ENCODE peak calls at places on chromosome 2, in nine cellular contexts. One of them, this sample, is unnamed.

GRCh38 chr2:134706587-134707329 is 12.0 kb downstream of the TMEM163 start:
- DNase-seq in body of pancreas: no peak
- DNase-seq in testis: no peak
- DNase-seq in A549: no peak
- DNase-seq in esophagus squamous epithelium: no peak
- DNase-seq in PC-3: peak
- DNase-seq in astrocyte: peak
- DNase-seq in K562: peak
- DNase-seq in brain microvascular endothelial cell: no peak
- DNase-seq in this sample: no peak

GRCh38 chr2:214014551-214015230 is 396.2 kb upstream of the VWC2L start:
- DNase-seq in body of pancreas: no peak
- DNase-seq in testis: no peak
- DNase-seq in A549: no peak
- DNase-seq in esophagus squamous epithelium: no peak
- DNase-seq in PC-3: peak
- DNase-seq in astrocyte: no peak
- DNase-seq in K562: no peak
- DNase-seq in brain microvascular endothelial cell: no peak
- DNase-seq in this sample: no peak

GRCh38 chr2:236972491-236973379 is 113.0 kb upstream of the COPS8 start:
- DNase-seq in body of pancreas: peak
- DNase-seq in testis: no peak
- DNase-seq in A549: peak
- DNase-seq in esophagus squamous epithelium: no peak
- DNase-seq in PC-3: peak
- DNase-seq in astrocyte: peak
- DNase-seq in K562: no peak
- DNase-seq in brain microvascular endothelial cell: peak
- DNase-seq in this sample: peak

GRCh38 chr2:35081001-35081628 is 1274.5 kb upstream of the CRIM1 start:
- DNase-seq in body of pancreas: no peak
- DNase-seq in testis: no peak
- DNase-seq in A549: peak
- DNase-seq in esophagus squamous epithelium: no peak
- DNase-seq in PC-3: peak
- DNase-seq in astrocyte: peak
- DNase-seq in K562: no peak
- DNase-seq in brain microvascular endothelial cell: no peak
- DNase-seq in this sample: no peak

GRCh38 chr2:68156419-68156818 is 1.3 kb upstream of the PNO1 start:
- DNase-seq in body of pancreas: no peak
- DNase-seq in testis: no peak
- DNase-seq in A549: no peak
- DNase-seq in esophagus squamous epithelium: no peak
- DNase-seq in PC-3: no peak
- DNase-seq in astrocyte: no peak
- DNase-seq in K562: no peak
- DNase-seq in brain microvascular endothelial cell: no peak
- DNase-seq in this sample: no peak

GRCh38 chr2:96533292-96534073 is 3.1 kb upstream of the ARID5A start:
- DNase-seq in body of pancreas: peak
- DNase-seq in testis: peak
- DNase-seq in A549: no peak
- DNase-seq in esophagus squamous epithelium: no peak
- DNase-seq in PC-3: peak
- DNase-seq in astrocyte: peak
- DNase-seq in K562: no peak
- DNase-seq in brain microvascular endothelial cell: no peak
- DNase-seq in this sample: no peak

GRCh38 chr2:158255257-158255656 is 153.6 kb downstream of the UPP2 start:
- DNase-seq in body of pancreas: no peak
- DNase-seq in testis: no peak
- DNase-seq in A549: no peak
- DNase-seq in esophagus squamous epithelium: no peak
- DNase-seq in PC-3: no peak
- DNase-seq in astrocyte: no peak
- DNase-seq in K562: no peak
- DNase-seq in brain microvascular endothelial cell: no peak
- DNase-seq in this sample: no peak

GRCh38 chr2:118481336-118481735 is 366.1 kb downstream of the EN1 start:
- DNase-seq in body of pancreas: no peak
- DNase-seq in testis: no peak
- DNase-seq in A549: no peak
- DNase-seq in esophagus squamous epithelium: no peak
- DNase-seq in PC-3: no peak
- DNase-seq in astrocyte: no peak
- DNase-seq in K562: no peak
- DNase-seq in brain microvascular endothelial cell: no peak
- DNase-seq in this sample: no peak

GRCh38 chr2:126771094-126771493 is 115.1 kb downstream of the GYPC start:
- DNase-seq in body of pancreas: no peak
- DNase-seq in testis: no peak
- DNase-seq in A549: no peak
- DNase-seq in esophagus squamous epithelium: no peak
- DNase-seq in PC-3: no peak
- DNase-seq in astrocyte: no peak
- DNase-seq in K562: no peak
- DNase-seq in brain microvascular endothelial cell: no peak
- DNase-seq in this sample: no peak

GRCh38 chr2:17813015-17813741 is 3.1 kb upstream of the MSGN1 start:
- DNase-seq in body of pancreas: no peak
- DNase-seq in testis: no peak
- DNase-seq in A549: no peak
- DNase-seq in esophagus squamous epithelium: no peak
- DNase-seq in PC-3: no peak
- DNase-seq in astrocyte: peak
- DNase-seq in K562: no peak
- DNase-seq in brain microvascular endothelial cell: peak
- DNase-seq in this sample: no peak

GRCh38 chr2:139909160-139909559 is 1129.0 kb upstream of the NXPH2 start:
- DNase-seq in body of pancreas: no peak
- DNase-seq in testis: no peak
- DNase-seq in A549: no peak
- DNase-seq in esophagus squamous epithelium: no peak
- DNase-seq in PC-3: no peak
- DNase-seq in astrocyte: no peak
- DNase-seq in K562: no peak
- DNase-seq in brain microvascular endothelial cell: no peak
- DNase-seq in this sample: peak

GRCh38 chr2:238097988-238098853 is 1.9 kb upstream of the ESPNL start:
- DNase-seq in body of pancreas: peak
- DNase-seq in testis: peak
- DNase-seq in A549: peak
- DNase-seq in esophagus squamous epithelium: no peak
- DNase-seq in PC-3: peak
- DNase-seq in astrocyte: peak
- DNase-seq in K562: peak
- DNase-seq in brain microvascular endothelial cell: no peak
- DNase-seq in this sample: peak

GRCh38 chr2:102489646-102490045 is 16.6 kb downstream of the SLC9A4 start:
- DNase-seq in body of pancreas: no peak
- DNase-seq in testis: no peak
- DNase-seq in A549: no peak
- DNase-seq in esophagus squamous epithelium: no peak
- DNase-seq in PC-3: peak
- DNase-seq in astrocyte: no peak
- DNase-seq in K562: no peak
- DNase-seq in brain microvascular endothelial cell: no peak
- DNase-seq in this sample: no peak

GRCh38 chr2:113848758-113849460 is 41.0 kb upstream of the ACTR3 start:
- DNase-seq in body of pancreas: no peak
- DNase-seq in testis: no peak
- DNase-seq in A549: peak
- DNase-seq in esophagus squamous epithelium: no peak
- DNase-seq in PC-3: peak
- DNase-seq in astrocyte: peak
- DNase-seq in K562: no peak
- DNase-seq in brain microvascular endothelial cell: no peak
- DNase-seq in this sample: peak

GRCh38 chr2:85439986-85440385 is 21.5 kb downstream of the SH2D6 start:
- DNase-seq in body of pancreas: no peak
- DNase-seq in testis: no peak
- DNase-seq in A549: no peak
- DNase-seq in esophagus squamous epithelium: no peak
- DNase-seq in PC-3: no peak
- DNase-seq in astrocyte: no peak
- DNase-seq in K562: no peak
- DNase-seq in brain microvascular endothelial cell: no peak
- DNase-seq in this sample: no peak

GRCh38 chr2:85437488-85438290 is 19.2 kb downstream of the SH2D6 start:
- DNase-seq in body of pancreas: peak
- DNase-seq in testis: peak
- DNase-seq in A549: peak
- DNase-seq in esophagus squamous epithelium: no peak
- DNase-seq in PC-3: peak
- DNase-seq in astrocyte: peak
- DNase-seq in K562: peak
- DNase-seq in brain microvascular endothelial cell: peak
- DNase-seq in this sample: peak

GRCh38 chr2:85439111-85439477 is 20.6 kb downstream of the SH2D6 start:
- DNase-seq in body of pancreas: no peak
- DNase-seq in testis: no peak
- DNase-seq in A549: no peak
- DNase-seq in esophagus squamous epithelium: no peak
- DNase-seq in PC-3: no peak
- DNase-seq in astrocyte: no peak
- DNase-seq in K562: no peak
- DNase-seq in brain microvascular endothelial cell: no peak
- DNase-seq in this sample: no peak

GRCh38 chr2:85436836-85437487 is 18.4 kb downstream of the SH2D6 start:
- DNase-seq in body of pancreas: no peak
- DNase-seq in testis: no peak
- DNase-seq in A549: no peak
- DNase-seq in esophagus squamous epithelium: no peak
- DNase-seq in PC-3: no peak
- DNase-seq in astrocyte: no peak
- DNase-seq in K562: no peak
- DNase-seq in brain microvascular endothelial cell: no peak
- DNase-seq in this sample: no peak

DNA sequence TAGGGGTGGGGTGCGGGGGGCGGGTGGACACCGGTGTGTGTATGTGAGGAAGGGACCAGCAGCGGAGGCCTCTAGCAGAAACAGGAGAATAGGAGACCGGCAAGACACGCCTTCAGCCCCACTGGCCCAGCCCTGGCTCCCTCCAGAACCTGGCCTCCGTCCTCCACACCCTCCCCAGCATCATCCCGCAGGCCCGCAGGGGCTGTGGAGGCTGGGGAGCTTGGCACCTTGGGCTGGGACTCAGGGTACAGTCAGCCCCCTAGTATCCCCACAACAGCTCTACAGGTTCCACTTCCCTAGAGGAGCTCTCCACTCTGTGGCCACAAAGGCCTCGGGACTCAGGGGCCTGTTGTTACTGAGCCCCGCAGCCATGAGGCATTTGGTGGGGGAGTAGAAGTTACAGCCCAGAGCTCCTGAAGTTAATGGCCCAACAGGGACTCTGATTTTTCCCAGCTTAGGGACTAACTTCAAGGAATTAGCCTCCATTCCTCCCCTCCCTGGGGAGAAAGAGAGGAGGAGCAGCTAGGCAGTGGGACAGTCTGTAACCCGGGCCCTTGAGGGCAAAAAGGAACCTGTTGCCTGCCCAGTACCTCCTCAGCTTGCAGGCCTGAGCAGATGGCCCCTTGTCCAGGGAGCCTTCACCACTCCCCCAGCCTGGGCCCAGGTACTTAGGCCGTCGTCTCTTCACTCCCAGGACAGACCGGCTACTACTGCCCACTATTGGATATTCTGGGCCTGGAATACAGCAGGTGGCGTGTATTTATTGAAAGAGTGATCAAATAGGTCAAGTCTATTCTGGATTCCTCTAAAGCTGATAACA is 20.0 kb downstream of the SH2D6 start:
- DNase-seq in body of pancreas: peak
- DNase-seq in testis: no peak
- DNase-seq in A549: no peak
- DNase-seq in esophagus squamous epithelium: no peak
- DNase-seq in PC-3: no peak
- DNase-seq in astrocyte: no peak
- DNase-seq in K562: no peak
- DNase-seq in brain microvascular endothelial cell: no peak
- DNase-seq in this sample: no peak
- TF ChIP-seq CTCF in body of pancreas: peak
- TF ChIP-seq CTCF in testis: no peak
- TF ChIP-seq CTCF in A549: no peak
- TF ChIP-seq CTCF in esophagus squamous epithelium: no peak
- TF ChIP-seq CTCF in PC-3: no peak
- TF ChIP-seq CTCF in astrocyte: no peak
- TF ChIP-seq CTCF in K562: peak
- TF ChIP-seq CTCF in brain microvascular endothelial cell: no peak
- TF ChIP-seq CTCF in this sample: no peak

DNA sequence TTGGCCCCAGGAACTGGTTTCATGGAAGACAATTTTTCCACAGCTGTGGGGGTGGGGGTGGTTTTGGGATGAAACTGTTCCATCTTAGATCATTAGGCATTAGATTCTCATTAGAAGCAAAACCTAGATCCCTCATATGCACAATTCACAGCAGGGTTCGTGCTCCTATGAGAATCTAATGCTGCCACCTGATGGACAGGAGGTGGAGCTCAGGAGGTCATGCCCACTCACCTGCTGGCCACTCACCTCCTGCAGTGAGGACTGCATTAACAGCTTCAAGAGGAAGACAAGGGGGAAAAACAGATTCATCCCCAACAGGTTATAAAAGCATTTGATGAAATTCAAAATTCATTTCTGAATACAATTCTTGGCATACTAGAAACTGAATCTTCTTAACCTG is 38.5 kb downstream of the THAP4 start:
- DNase-seq in body of pancreas: peak
- DNase-seq in testis: no peak
- DNase-seq in A549: peak
- DNase-seq in esophagus squamous epithelium: no peak
- DNase-seq in PC-3: peak
- DNase-seq in astrocyte: no peak
- DNase-seq in K562: no peak
- DNase-seq in brain microvascular endothelial cell: no peak
- DNase-seq in this sample: no peak
- TF ChIP-seq CTCF in body of pancreas: peak
- TF ChIP-seq CTCF in testis: no peak
- TF ChIP-seq CTCF in A549: peak
- TF ChIP-seq CTCF in esophagus squamous epithelium: no peak
- TF ChIP-seq CTCF in PC-3: peak
- TF ChIP-seq CTCF in astrocyte: no peak
- TF ChIP-seq CTCF in K562: peak
- TF ChIP-seq CTCF in brain microvascular endothelial cell: peak
- TF ChIP-seq CTCF in this sample: peak

GRCh38 chr2:10900216-10901109 is 11.3 kb upstream of the KCNF1 start:
- DNase-seq in body of pancreas: peak
- DNase-seq in testis: no peak
- DNase-seq in A549: peak
- DNase-seq in esophagus squamous epithelium: no peak
- DNase-seq in PC-3: peak
- DNase-seq in astrocyte: no peak
- DNase-seq in K562: peak
- DNase-seq in brain microvascular endothelial cell: no peak
- DNase-seq in this sample: no peak
- TF ChIP-seq CTCF in body of pancreas: no peak
- TF ChIP-seq CTCF in testis: no peak
- TF ChIP-seq CTCF in A549: peak
- TF ChIP-seq CTCF in esophagus squamous epithelium: no peak
- TF ChIP-seq CTCF in PC-3: peak
- TF ChIP-seq CTCF in astrocyte: no peak
- TF ChIP-seq CTCF in K562: peak
- TF ChIP-seq CTCF in brain microvascular endothelial cell: peak
- TF ChIP-seq CTCF in this sample: peak

GRCh38 chr2:58448065-58448507 is 207.0 kb upstream of the FANCL start:
- DNase-seq in body of pancreas: peak
- DNase-seq in testis: peak
- DNase-seq in A549: peak
- DNase-seq in esophagus squamous epithelium: no peak
- DNase-seq in PC-3: peak
- DNase-seq in astrocyte: peak
- DNase-seq in K562: no peak
- DNase-seq in brain microvascular endothelial cell: peak
- DNase-seq in this sample: peak
- TF ChIP-seq CTCF in body of pancreas: peak
- TF ChIP-seq CTCF in testis: peak
- TF ChIP-seq CTCF in A549: peak
- TF ChIP-seq CTCF in esophagus squamous epithelium: peak
- TF ChIP-seq CTCF in PC-3: peak
- TF ChIP-seq CTCF in astrocyte: peak
- TF ChIP-seq CTCF in K562: peak
- TF ChIP-seq CTCF in brain microvascular endothelial cell: peak
- TF ChIP-seq CTCF in this sample: peak

This sample was measured in hepatocyte.